ENCODE peak calls at places on chromosomes 7 and 10, in eight cellular contexts. R, O, I, P, A, K, M and E are unnamed samples.

GRCh38 chr7:82631998-82632397 is 188.4 kb upstream of the CACNA2D1 start:
- DNase-seq in R (peak), O (no peak), I (no peak), P (no peak), A (no peak), K (no peak), M (no peak), E (no peak)

GRCh38 chr7:129778770-129779601 is 167.5 kb downstream of the NRF1 start:
- DNase-seq in R (no peak), O (peak), I (no peak), P (no peak), A (peak), K (no peak), M (no peak), E (no peak)

GRCh38 chr7:116173051-116174028 is 37.0 kb upstream of the TES start:
- DNase-seq in R (peak), O (peak), I (peak), P (no peak), A (peak), K (no peak), M (no peak), E (no peak)

GRCh38 chr10:93079663-93080349 is 6.1 kb downstream of the CYP26A1 start:
- DNase-seq in R (no peak), O (no peak), I (no peak), P (no peak), A (no peak), K (no peak), M (no peak), E (no peak)

GRCh38 chr10:100873081-100873824 is 39.5 kb upstream of the SLF2 start:
- DNase-seq in R (no peak), O (no peak), I (no peak), P (no peak), A (no peak), K (no peak), M (no peak), E (no peak)

GRCh38 chr7:140902305-140902953 is 22.3 kb downstream of the BRAF start:
- DNase-seq in R (no peak), O (no peak), I (no peak), P (no peak), A (no peak), K (no peak), M (no peak), E (no peak)

GRCh38 chr10:109894516-109894915 is 28.8 kb downstream of the XPNPEP1 start:
- DNase-seq in R (peak), O (no peak), I (peak), P (no peak), A (peak), K (no peak), M (peak), E (no peak)

GRCh38 chr7:26153823-26154783 is 2.1 kb downstream of the NFE2L3 start:
- DNase-seq in R (peak), O (peak), I (peak), P (no peak), A (no peak), K (no peak), M (peak), E (no peak)

GRCh38 chr7:41487229-41487861 is 215.5 kb downstream of the INHBA start:
- DNase-seq in R (no peak), O (no peak), I (no peak), P (no peak), A (no peak), K (no peak), M (no peak), E (no peak)

GRCh38 chr10:45375716-45376231 is 1.8 kb downstream of the ALOX5 start:
- DNase-seq in R (no peak), O (peak), I (no peak), P (no peak), A (no peak), K (no peak), M (no peak), E (no peak)

GRCh38 chr10:68471063-68471585 is 649 bp downstream of the DNA2 start:
- DNase-seq in R (no peak), O (peak), I (no peak), P (no peak), A (peak), K (no peak), M (no peak), E (no peak)

GRCh38 chr10:124568858-124569622 is 107.4 kb downstream of the LHPP start:
- DNase-seq in R (no peak), O (no peak), I (no peak), P (no peak), A (no peak), K (peak), M (no peak), E (no peak)

GRCh38 chr10:93088466-93088865 is 14.8 kb downstream of the CYP26A1 start:
- DNase-seq in R (no peak), O (no peak), I (no peak), P (no peak), A (no peak), K (no peak), M (no peak), E (no peak)

GRCh38 chr7:74405191-74405898 is 48.4 kb upstream of the GTF2IRD1 start:
- DNase-seq in R (no peak), O (no peak), I (no peak), P (no peak), A (no peak), K (peak), M (no peak), E (no peak)

GRCh38 chr10:84665883-84666463 is 337.6 kb downstream of the CCSER2 start:
- DNase-seq in R (no peak), O (peak), I (no peak), P (no peak), A (peak), K (no peak), M (no peak), E (no peak)

GRCh38 chr7:81482600-81483186 is 287.2 kb downstream of the HGF start:
- DNase-seq in R (peak), O (peak), I (no peak), P (no peak), A (no peak), K (no peak), M (no peak), E (no peak)

GRCh38 chr7:77837966-77838365 is 39.4 kb downstream of the PHTF2 start:
- DNase-seq in R (no peak), O (no peak), I (no peak), P (no peak), A (no peak), K (no peak), M (no peak), E (no peak)

GRCh38 chr10:32232378-32232777 is 114.6 kb downstream of the EPC1 start:
- DNase-seq in R (no peak), O (no peak), I (no peak), P (no peak), A (no peak), K (no peak), M (no peak), E (no peak)

GRCh38 chr10:50927522-50928189 is 42.2 kb upstream of the A1CF start:
- DNase-seq in R (no peak), O (no peak), I (no peak), P (no peak), A (peak), K (no peak), M (no peak), E (no peak)

GRCh38 chr7:117719377-117719776 is 153.9 kb downstream of the CTTNBP2 start:
- DNase-seq in R (no peak), O (no peak), I (no peak), P (no peak), A (no peak), K (no peak), M (no peak), E (no peak)

GRCh38 chr7:94540428-94540827 is 30.8 kb downstream of the CASD1 start:
- DNase-seq in R (peak), O (no peak), I (no peak), P (no peak), A (no peak), K (no peak), M (no peak), E (no peak)

GRCh38 chr7:37534893-37535610 is 86.4 kb upstream of the ELMO1 start:
- DNase-seq in R (no peak), O (no peak), I (no peak), P (no peak), A (no peak), K (no peak), M (no peak), E (no peak)

GRCh38 chr7:134942690-134943466 is 43.4 kb upstream of the AGBL3 start:
- DNase-seq in R (no peak), O (no peak), I (no peak), P (no peak), A (no peak), K (no peak), M (no peak), E (no peak)

GRCh38 chr7:55191926-55192692 is 173.0 kb upstream of the LANCL2 start:
- DNase-seq in R (peak), O (no peak), I (no peak), P (no peak), A (no peak), K (no peak), M (no peak), E (no peak)
- TF ChIP-seq CTCF in R (peak), O (no peak), I (no peak), P (no peak), A (no peak), K (no peak), M (no peak), E (no peak)

GRCh38 chr7:155000795-155001194 is 2.1 kb downstream of the PAXIP1 start:
- DNase-seq in R (no peak), O (no peak), I (no peak), P (no peak), A (no peak), K (no peak), M (peak), E (no peak)
- TF ChIP-seq CTCF in R (no peak), O (no peak), I (no peak), P (no peak), A (peak), K (no peak), M (peak), E (no peak)

GRCh38 chr10:122128357-122128756 is 139.4 kb downstream of the TACC2 start:
- DNase-seq in R (peak), O (no peak), I (peak), P (no peak), A (no peak), K (no peak), M (no peak), E (no peak)
- TF ChIP-seq CTCF in R (no peak), O (no peak), I (no peak), P (no peak), A (no peak), K (no peak), M (no peak), E (no peak)

GRCh38 chr7:158706710-158707590 is 2.3 kb upstream of the NCAPG2 start:
- DNase-seq in R (no peak), O (no peak), I (no peak), P (no peak), A (no peak), K (no peak), M (no peak), E (no peak)

GRCh38 chr7:158705234-158705890 is 758 bp upstream of the NCAPG2 start:
- DNase-seq in R (no peak), O (peak), I (no peak), P (no peak), A (no peak), K (no peak), M (no peak), E (no peak)

GRCh38 chr7:158706273-158706704 is 1.7 kb upstream of the NCAPG2 start:
- DNase-seq in R (no peak), O (peak), I (no peak), P (no peak), A (no peak), K (no peak), M (no peak), E (no peak)

GRCh38 chr7:158702944-158703343 is 1.7 kb downstream of the NCAPG2 start:
- DNase-seq in R (no peak), O (no peak), I (no peak), P (no peak), A (no peak), K (no peak), M (no peak), E (no peak)

GRCh38 chr7:158704524-158705233 is at the start of gene NCAPG2:
- DNase-seq in R (peak), O (peak), I (peak), P (peak), A (peak), K (peak), M (peak), E (peak)
- TF ChIP-seq CTCF in R (peak), O (no peak), I (peak), P (peak), A (peak), K (peak), M (peak), E (no peak)

GRCh38 chr7:101507791-101508252 is 121.3 kb downstream of the MYL10 start:
- DNase-seq in R (peak), O (peak), I (no peak), P (no peak), A (peak), K (no peak), M (no peak), E (no peak)
- TF ChIP-seq CTCF in R (peak), O (no peak), I (no peak), P (no peak), A (peak), K (peak), M (peak), E (no peak)

GRCh38 chr10:97538839-97539238 is 33.7 kb upstream of the ANKRD2 start:
- DNase-seq in R (no peak), O (no peak), I (no peak), P (peak), A (no peak), K (no peak), M (no peak), E (no peak)

GRCh38 chr10:97539523-97540200 is 32.9 kb upstream of the ANKRD2 start:
- DNase-seq in R (peak), O (no peak), I (peak), P (no peak), A (no peak), K (no peak), M (no peak), E (no peak)

GRCh38 chr10:97542169-97543024 is 30.2 kb upstream of the ANKRD2 start:
- DNase-seq in R (peak), O (no peak), I (peak), P (peak), A (peak), K (peak), M (peak), E (peak)

GRCh38 chr10:97543025-97543546 is 29.5 kb upstream of the ANKRD2 start:
- DNase-seq in R (peak), O (no peak), I (peak), P (peak), A (peak), K (peak), M (peak), E (peak)

DNA sequence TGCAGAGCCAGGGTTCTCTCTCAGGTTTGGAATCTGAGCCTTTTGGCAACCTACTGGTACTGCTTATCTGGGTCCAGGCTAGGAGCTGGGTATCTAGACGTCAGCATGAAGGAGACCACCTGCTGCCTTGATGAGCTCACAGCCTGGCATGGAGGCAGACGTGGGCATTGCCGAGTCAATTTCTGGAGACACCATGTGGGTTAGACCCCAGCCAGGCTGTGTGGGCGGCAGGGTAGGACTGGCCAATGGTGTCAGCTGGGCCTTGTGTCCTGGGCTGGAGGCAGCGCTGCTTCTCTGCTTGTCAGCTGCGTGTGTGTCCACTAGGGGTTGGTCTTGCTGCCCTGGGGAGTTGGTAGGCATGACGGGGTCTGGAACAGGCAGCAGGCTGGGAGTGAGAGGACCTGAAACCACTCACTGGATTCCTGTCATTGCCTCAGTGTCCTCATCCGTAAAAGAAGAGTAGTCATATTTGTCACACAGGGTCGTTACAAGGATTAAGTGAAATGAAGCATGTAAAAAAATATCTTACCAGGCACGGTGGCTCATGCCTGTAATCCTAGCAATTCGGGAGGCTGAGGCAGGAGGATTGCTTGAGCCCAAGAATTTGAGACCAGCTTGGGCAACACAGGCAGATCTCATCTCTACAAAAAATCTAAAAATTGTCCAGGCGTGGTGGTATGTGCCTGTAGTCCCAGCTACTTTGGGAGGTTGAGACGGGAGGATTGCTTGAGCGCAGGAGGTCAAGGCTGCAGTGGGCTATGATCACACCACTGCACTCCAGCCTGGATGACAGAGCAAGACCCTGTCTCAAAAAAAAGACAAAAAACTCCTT is 31.7 kb upstream of the ANKRD2 start:
- DNase-seq in R (no peak), O (no peak), I (no peak), P (no peak), A (no peak), K (no peak), M (no peak), E (no peak)
- TF ChIP-seq CTCF in R (peak), O (no peak), I (no peak), P (no peak), A (no peak), K (no peak), M (no peak), E (no peak)

GRCh38 chr10:60618861-60619260 is 159.4 kb upstream of the CDK1 start:
- DNase-seq in R (peak), O (no peak), I (no peak), P (no peak), A (no peak), K (no peak), M (no peak), E (no peak)
- TF ChIP-seq CTCF in R (no peak), O (no peak), I (no peak), P (no peak), A (no peak), K (no peak), M (no peak), E (no peak)

GRCh38 chr10:85995791-85996190 is 370.8 kb downstream of the GRID1 start:
- DNase-seq in R (peak), O (peak), I (no peak), P (no peak), A (peak), K (no peak), M (no peak), E (no peak)
- TF ChIP-seq CTCF in R (no peak), O (peak), I (no peak), P (no peak), A (peak), K (peak), M (peak), E (no peak)

DNA sequence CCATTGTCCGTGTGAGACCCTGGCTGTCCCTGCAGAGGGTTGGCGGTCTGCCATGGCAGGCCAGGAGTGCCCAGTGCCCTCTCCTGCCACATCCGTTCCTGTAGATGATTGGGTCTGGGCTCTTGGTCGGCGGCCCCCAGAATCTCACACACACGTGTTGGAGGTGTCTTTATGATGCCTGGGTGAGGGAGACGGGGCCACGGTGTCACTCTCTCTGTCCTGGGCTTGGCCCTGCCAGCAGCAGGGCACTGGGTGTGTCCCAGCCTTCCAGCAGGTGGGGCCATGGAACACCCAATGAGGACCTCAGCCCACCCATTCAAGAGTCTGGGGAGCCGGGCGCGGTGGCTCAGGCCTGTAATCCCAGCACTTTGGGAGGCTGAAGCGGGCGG is 30.2 kb downstream of the UNC5B start:
- DNase-seq in R (no peak), O (no peak), I (no peak), P (no peak), A (no peak), K (no peak), M (no peak), E (no peak)
- TF ChIP-seq CTCF in R (no peak), O (no peak), I (no peak), P (no peak), A (peak), K (no peak), M (peak), E (no peak)